ENCODE peak calls at places on chromosomes 7 and 10, in nine cellular contexts. One of them, this sample, is unnamed.

GRCh38 chr7:37284805-37285211 is 163.9 kb downstream of the ELMO1 start:
- DNase-seq in psoas muscle: peak
- DNase-seq in cardiac fibroblast: peak
- DNase-seq in tibial nerve: peak
- DNase-seq in HFFc6: no peak
- DNase-seq in MM.1S: peak
- DNase-seq in RWPE1: no peak
- DNase-seq in progenitor cell of endocrine pancreas: peak
- DNase-seq in endothelial cell of umbilical vein: peak
- DNase-seq in this sample: no peak

GRCh38 chr7:142603870-142604448 is 145.3 kb upstream of the PRSS1 start:
- DNase-seq in endothelial cell of umbilical vein: peak
- DNase-seq in HFFc6: peak
- DNase-seq in cardiac fibroblast: peak
- DNase-seq in tibial nerve: peak
- DNase-seq in RWPE1: peak
- DNase-seq in MM.1S: peak
- DNase-seq in psoas muscle: no peak
- DNase-seq in progenitor cell of endocrine pancreas: peak
- DNase-seq in this sample: no peak

GRCh38 chr10:16884485-16884884 is 67.3 kb upstream of the RSU1 start:
- DNase-seq in HFFc6: no peak
- DNase-seq in endothelial cell of umbilical vein: no peak
- DNase-seq in psoas muscle: no peak
- DNase-seq in RWPE1: no peak
- DNase-seq in cardiac fibroblast: no peak
- DNase-seq in tibial nerve: no peak
- DNase-seq in progenitor cell of endocrine pancreas: no peak
- DNase-seq in MM.1S: no peak
- DNase-seq in this sample: no peak

GRCh38 chr7:28891192-28891872 is 66.8 kb downstream of the TRIL start:
- DNase-seq in progenitor cell of endocrine pancreas: no peak
- DNase-seq in tibial nerve: no peak
- DNase-seq in RWPE1: no peak
- DNase-seq in psoas muscle: no peak
- DNase-seq in HFFc6: no peak
- DNase-seq in cardiac fibroblast: no peak
- DNase-seq in endothelial cell of umbilical vein: no peak
- DNase-seq in MM.1S: no peak
- DNase-seq in this sample: no peak

GRCh38 chr7:24401628-24402593 is 117.9 kb downstream of the NPY start:
- DNase-seq in RWPE1: peak
- DNase-seq in MM.1S: peak
- DNase-seq in endothelial cell of umbilical vein: peak
- DNase-seq in cardiac fibroblast: peak
- DNase-seq in psoas muscle: no peak
- DNase-seq in progenitor cell of endocrine pancreas: no peak
- DNase-seq in tibial nerve: no peak
- DNase-seq in HFFc6: peak
- DNase-seq in this sample: no peak

GRCh38 chr7:130008941-130009847 is 42.0 kb downstream of the ZC3HC1 start:
- DNase-seq in endothelial cell of umbilical vein: peak
- DNase-seq in progenitor cell of endocrine pancreas: no peak
- DNase-seq in tibial nerve: no peak
- DNase-seq in HFFc6: peak
- DNase-seq in cardiac fibroblast: peak
- DNase-seq in RWPE1: peak
- DNase-seq in psoas muscle: peak
- DNase-seq in MM.1S: no peak
- DNase-seq in this sample: no peak

GRCh38 chr7:88229302-88229870 is 9.5 kb upstream of the SRI start:
- DNase-seq in tibial nerve: no peak
- DNase-seq in progenitor cell of endocrine pancreas: no peak
- DNase-seq in endothelial cell of umbilical vein: no peak
- DNase-seq in cardiac fibroblast: no peak
- DNase-seq in RWPE1: no peak
- DNase-seq in MM.1S: no peak
- DNase-seq in HFFc6: no peak
- DNase-seq in psoas muscle: no peak
- DNase-seq in this sample: no peak

GRCh38 chr10:132110091-132110490 is 44.3 kb downstream of the JAKMIP3 start:
- DNase-seq in RWPE1: no peak
- DNase-seq in progenitor cell of endocrine pancreas: peak
- DNase-seq in MM.1S: no peak
- DNase-seq in HFFc6: no peak
- DNase-seq in endothelial cell of umbilical vein: no peak
- DNase-seq in tibial nerve: no peak
- DNase-seq in cardiac fibroblast: no peak
- DNase-seq in psoas muscle: no peak
- DNase-seq in this sample: no peak

GRCh38 chr10:122173766-122174435 is 97.2 kb upstream of the BTBD16 start:
- DNase-seq in psoas muscle: no peak
- DNase-seq in cardiac fibroblast: no peak
- DNase-seq in RWPE1: no peak
- DNase-seq in endothelial cell of umbilical vein: no peak
- DNase-seq in MM.1S: no peak
- DNase-seq in progenitor cell of endocrine pancreas: no peak
- DNase-seq in tibial nerve: no peak
- DNase-seq in HFFc6: no peak
- DNase-seq in this sample: no peak

GRCh38 chr10:29119374-29119773 is 169.5 kb upstream of the LYZL1 start:
- DNase-seq in HFFc6: no peak
- DNase-seq in cardiac fibroblast: peak
- DNase-seq in psoas muscle: no peak
- DNase-seq in progenitor cell of endocrine pancreas: peak
- DNase-seq in tibial nerve: no peak
- DNase-seq in endothelial cell of umbilical vein: peak
- DNase-seq in MM.1S: peak
- DNase-seq in RWPE1: peak
- DNase-seq in this sample: no peak

GRCh38 chr10:23422003-23422411 is 16.9 kb upstream of the OTUD1 start:
- DNase-seq in progenitor cell of endocrine pancreas: no peak
- DNase-seq in RWPE1: no peak
- DNase-seq in cardiac fibroblast: no peak
- DNase-seq in MM.1S: no peak
- DNase-seq in tibial nerve: no peak
- DNase-seq in HFFc6: no peak
- DNase-seq in psoas muscle: no peak
- DNase-seq in endothelial cell of umbilical vein: no peak
- DNase-seq in this sample: no peak

GRCh38 chr7:1678070-1678543 is 8.0 kb downstream of the ELFN1 start:
- DNase-seq in endothelial cell of umbilical vein: no peak
- DNase-seq in psoas muscle: no peak
- DNase-seq in HFFc6: no peak
- DNase-seq in RWPE1: no peak
- DNase-seq in progenitor cell of endocrine pancreas: no peak
- DNase-seq in MM.1S: no peak
- DNase-seq in cardiac fibroblast: no peak
- DNase-seq in tibial nerve: no peak
- DNase-seq in this sample: no peak

GRCh38 chr7:133207687-133208086 is 45.2 kb upstream of the EXOC4 start:
- DNase-seq in cardiac fibroblast: peak
- DNase-seq in psoas muscle: no peak
- DNase-seq in progenitor cell of endocrine pancreas: no peak
- DNase-seq in MM.1S: peak
- DNase-seq in endothelial cell of umbilical vein: no peak
- DNase-seq in HFFc6: no peak
- DNase-seq in tibial nerve: no peak
- DNase-seq in RWPE1: no peak
- DNase-seq in this sample: no peak
- TF ChIP-seq CTCF in cardiac fibroblast: peak
- TF ChIP-seq CTCF in psoas muscle: peak
- TF ChIP-seq CTCF in progenitor cell of endocrine pancreas: peak
- TF ChIP-seq CTCF in MM.1S: peak
- TF ChIP-seq CTCF in endothelial cell of umbilical vein: peak
- TF ChIP-seq CTCF in HFFc6: peak
- TF ChIP-seq CTCF in tibial nerve: no peak
- TF ChIP-seq CTCF in RWPE1: no peak
- TF ChIP-seq CTCF in this sample: no peak

GRCh38 chr7:22331704-22332103 is 25.2 kb downstream of the RAPGEF5 start:
- DNase-seq in progenitor cell of endocrine pancreas: no peak
- DNase-seq in RWPE1: no peak
- DNase-seq in MM.1S: no peak
- DNase-seq in psoas muscle: no peak
- DNase-seq in endothelial cell of umbilical vein: no peak
- DNase-seq in tibial nerve: no peak
- DNase-seq in HFFc6: no peak
- DNase-seq in cardiac fibroblast: no peak
- DNase-seq in this sample: no peak
- TF ChIP-seq CTCF in progenitor cell of endocrine pancreas: no peak
- TF ChIP-seq CTCF in RWPE1: no peak
- TF ChIP-seq CTCF in MM.1S: no peak
- TF ChIP-seq CTCF in psoas muscle: no peak
- TF ChIP-seq CTCF in endothelial cell of umbilical vein: no peak
- TF ChIP-seq CTCF in tibial nerve: no peak
- TF ChIP-seq CTCF in HFFc6: no peak
- TF ChIP-seq CTCF in cardiac fibroblast: no peak
- TF ChIP-seq CTCF in this sample: no peak

GRCh38 chr7:45702751-45703150 is 128.6 kb downstream of the ADCY1 start:
- DNase-seq in endothelial cell of umbilical vein: no peak
- DNase-seq in RWPE1: no peak
- DNase-seq in progenitor cell of endocrine pancreas: no peak
- DNase-seq in MM.1S: no peak
- DNase-seq in tibial nerve: no peak
- DNase-seq in psoas muscle: no peak
- DNase-seq in cardiac fibroblast: no peak
- DNase-seq in HFFc6: no peak
- DNase-seq in this sample: no peak
- TF ChIP-seq CTCF in endothelial cell of umbilical vein: no peak
- TF ChIP-seq CTCF in RWPE1: no peak
- TF ChIP-seq CTCF in progenitor cell of endocrine pancreas: no peak
- TF ChIP-seq CTCF in MM.1S: no peak
- TF ChIP-seq CTCF in tibial nerve: no peak
- TF ChIP-seq CTCF in psoas muscle: no peak
- TF ChIP-seq CTCF in cardiac fibroblast: no peak
- TF ChIP-seq CTCF in HFFc6: no peak
- TF ChIP-seq CTCF in this sample: no peak

GRCh38 chr7:4684826-4685225 is 2.7 kb downstream of the FOXK1 start:
- DNase-seq in progenitor cell of endocrine pancreas: no peak
- DNase-seq in endothelial cell of umbilical vein: no peak
- DNase-seq in tibial nerve: no peak
- DNase-seq in psoas muscle: no peak
- DNase-seq in RWPE1: no peak
- DNase-seq in MM.1S: no peak
- DNase-seq in cardiac fibroblast: no peak
- DNase-seq in HFFc6: no peak
- DNase-seq in this sample: no peak

GRCh38 chr7:4681922-4682620 is at the start of gene FOXK1:
- DNase-seq in cardiac fibroblast: peak
- DNase-seq in RWPE1: peak
- DNase-seq in tibial nerve: peak
- DNase-seq in progenitor cell of endocrine pancreas: peak
- DNase-seq in psoas muscle: peak
- DNase-seq in endothelial cell of umbilical vein: peak
- DNase-seq in HFFc6: peak
- DNase-seq in MM.1S: peak
- DNase-seq in this sample: no peak

GRCh38 chr7:4683043-4683883 is 1.2 kb downstream of the FOXK1 start:
- DNase-seq in RWPE1: peak
- DNase-seq in cardiac fibroblast: peak
- DNase-seq in endothelial cell of umbilical vein: no peak
- DNase-seq in MM.1S: no peak
- DNase-seq in HFFc6: no peak
- DNase-seq in tibial nerve: no peak
- DNase-seq in progenitor cell of endocrine pancreas: no peak
- DNase-seq in psoas muscle: no peak
- DNase-seq in this sample: no peak

GRCh38 chr7:4682621-4683042 is 537 bp downstream of the FOXK1 start:
- DNase-seq in progenitor cell of endocrine pancreas: no peak
- DNase-seq in cardiac fibroblast: peak
- DNase-seq in HFFc6: peak
- DNase-seq in MM.1S: peak
- DNase-seq in psoas muscle: peak
- DNase-seq in RWPE1: no peak
- DNase-seq in endothelial cell of umbilical vein: peak
- DNase-seq in tibial nerve: no peak
- DNase-seq in this sample: no peak

DNA sequence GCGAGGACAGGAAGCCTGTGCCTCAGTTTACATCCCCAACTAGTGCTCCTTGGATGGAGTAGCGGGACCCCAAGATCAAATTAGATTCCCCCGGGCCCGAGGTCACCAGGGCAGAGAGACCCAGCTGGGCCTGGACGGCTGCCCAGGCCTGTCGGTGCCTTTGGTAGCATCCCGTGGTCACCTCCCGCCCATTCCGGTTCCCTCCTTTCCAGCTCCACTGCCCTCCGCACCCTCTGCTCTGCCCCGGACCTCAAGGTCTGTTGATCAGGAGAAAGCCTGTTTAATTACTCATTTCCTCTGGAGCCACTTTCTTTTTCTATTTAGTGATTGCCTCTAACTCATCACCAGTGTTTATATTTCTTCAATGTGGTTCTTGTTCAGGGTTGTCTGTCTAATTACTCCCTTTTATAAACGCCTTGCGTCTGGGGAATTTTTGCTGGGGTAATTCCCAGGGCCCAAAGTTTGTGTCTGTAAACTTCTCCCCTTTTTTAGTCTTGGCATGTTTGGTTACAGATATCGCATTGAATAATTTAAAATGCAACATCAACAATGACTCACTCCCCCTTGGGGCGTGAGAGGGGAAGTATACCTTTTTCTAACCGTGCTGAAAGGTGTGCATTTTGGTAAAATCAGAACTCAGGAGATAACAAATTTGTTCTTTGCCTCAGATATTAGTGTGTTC is 1.9 kb downstream of the FOXK1 start:
- DNase-seq in psoas muscle: peak
- DNase-seq in RWPE1: peak
- DNase-seq in MM.1S: peak
- DNase-seq in HFFc6: peak
- DNase-seq in tibial nerve: peak
- DNase-seq in endothelial cell of umbilical vein: peak
- DNase-seq in progenitor cell of endocrine pancreas: no peak
- DNase-seq in cardiac fibroblast: peak
- DNase-seq in this sample: no peak
- TF ChIP-seq CTCF in psoas muscle: no peak
- TF ChIP-seq CTCF in RWPE1: no peak
- TF ChIP-seq CTCF in MM.1S: peak
- TF ChIP-seq CTCF in HFFc6: peak
- TF ChIP-seq CTCF in tibial nerve: no peak
- TF ChIP-seq CTCF in endothelial cell of umbilical vein: no peak
- TF ChIP-seq CTCF in progenitor cell of endocrine pancreas: peak
- TF ChIP-seq CTCF in cardiac fibroblast: no peak
- TF ChIP-seq CTCF in this sample: no peak

GRCh38 chr7:127409629-127410028 is 17.1 kb upstream of the ZNF800 start:
- DNase-seq in psoas muscle: no peak
- DNase-seq in HFFc6: peak
- DNase-seq in cardiac fibroblast: peak
- DNase-seq in tibial nerve: no peak
- DNase-seq in MM.1S: no peak
- DNase-seq in endothelial cell of umbilical vein: no peak
- DNase-seq in RWPE1: no peak
- DNase-seq in progenitor cell of endocrine pancreas: no peak
- DNase-seq in this sample: no peak
- TF ChIP-seq CTCF in psoas muscle: no peak
- TF ChIP-seq CTCF in HFFc6: peak
- TF ChIP-seq CTCF in cardiac fibroblast: peak
- TF ChIP-seq CTCF in tibial nerve: no peak
- TF ChIP-seq CTCF in MM.1S: peak
- TF ChIP-seq CTCF in endothelial cell of umbilical vein: no peak
- TF ChIP-seq CTCF in RWPE1: no peak
- TF ChIP-seq CTCF in progenitor cell of endocrine pancreas: no peak
- TF ChIP-seq CTCF in this sample: no peak